ENCODE peak calls at places on chromosomes 2 and 18, in seven cellular contexts. One of them, this sample, is unnamed.

GRCh38 chr2:64259301-64259700 is 115.1 kb upstream of the PELI1 start:
- DNase-seq in skeletal muscle cell: peak; percentile 64
- DNase-seq in A549: no peak
- DNase-seq in mesendoderm: no peak
- DNase-seq in lower lobe of right lung: no peak
- DNase-seq in Panc1: no peak
- DNase-seq in astrocyte of the spinal cord: no peak
- DNase-seq in this sample: no peak

GRCh38 chr2:201678442-201678841 is 20.0 kb downstream of the MPP4 start:
- DNase-seq in skeletal muscle cell: no peak
- DNase-seq in mesendoderm: no peak
- DNase-seq in lower lobe of right lung: no peak
- DNase-seq in A549: no peak
- DNase-seq in astrocyte of the spinal cord: no peak
- DNase-seq in Panc1: no peak
- DNase-seq in this sample: no peak

GRCh38 chr2:213251618-213252017 is 32.6 kb upstream of the SPAG16 start:
- DNase-seq in Panc1: no peak
- DNase-seq in A549: peak; percentile 82
- DNase-seq in lower lobe of right lung: no peak
- DNase-seq in skeletal muscle cell: peak; percentile 45
- DNase-seq in mesendoderm: peak; percentile 84
- DNase-seq in astrocyte of the spinal cord: peak; percentile 84
- DNase-seq in this sample: peak; percentile 56

GRCh38 chr2:128642801-128643200 is 324.1 kb upstream of the HS6ST1 start:
- DNase-seq in lower lobe of right lung: no peak
- DNase-seq in mesendoderm: no peak
- DNase-seq in skeletal muscle cell: no peak
- DNase-seq in astrocyte of the spinal cord: no peak
- DNase-seq in A549: no peak
- DNase-seq in Panc1: no peak
- DNase-seq in this sample: no peak

GRCh38 chr2:102063360-102063947 is 71.7 kb downstream of the IL1R2 start:
- DNase-seq in mesendoderm: peak; percentile 13
- DNase-seq in astrocyte of the spinal cord: peak; percentile 45
- DNase-seq in A549: no peak
- DNase-seq in lower lobe of right lung: peak; percentile 80
- DNase-seq in Panc1: no peak
- DNase-seq in skeletal muscle cell: no peak
- DNase-seq in this sample: no peak

GRCh38 chr18:58505181-58505580 is 123.7 kb downstream of the ALPK2 start:
- DNase-seq in mesendoderm: no peak
- DNase-seq in A549: no peak
- DNase-seq in lower lobe of right lung: no peak
- DNase-seq in astrocyte of the spinal cord: no peak
- DNase-seq in skeletal muscle cell: no peak
- DNase-seq in Panc1: no peak
- DNase-seq in this sample: no peak

GRCh38 chr2:236507393-236508085 is 62.1 kb upstream of the ACKR3 start:
- DNase-seq in lower lobe of right lung: peak; percentile 79
- DNase-seq in A549: no peak
- DNase-seq in astrocyte of the spinal cord: peak; percentile 30
- DNase-seq in skeletal muscle cell: no peak
- DNase-seq in Panc1: no peak
- DNase-seq in mesendoderm: peak; percentile 63
- DNase-seq in this sample: no peak

GRCh38 chr2:200092235-200092634 is 136.9 kb downstream of the MAIP1 start:
- DNase-seq in lower lobe of right lung: no peak
- DNase-seq in skeletal muscle cell: no peak
- DNase-seq in astrocyte of the spinal cord: no peak
- DNase-seq in mesendoderm: no peak
- DNase-seq in Panc1: no peak
- DNase-seq in A549: no peak
- DNase-seq in this sample: no peak

GRCh38 chr2:30710016-30710415 is 97.2 kb downstream of the CAPN13 start:
- DNase-seq in astrocyte of the spinal cord: no peak
- DNase-seq in skeletal muscle cell: no peak
- DNase-seq in Panc1: no peak
- DNase-seq in mesendoderm: no peak
- DNase-seq in A549: no peak
- DNase-seq in lower lobe of right lung: no peak
- DNase-seq in this sample: no peak

GRCh38 chr18:40926679-40927078 is 1028.4 kb upstream of the PIK3C3 start:
- DNase-seq in lower lobe of right lung: no peak
- DNase-seq in skeletal muscle cell: no peak
- DNase-seq in astrocyte of the spinal cord: no peak
- DNase-seq in A549: no peak
- DNase-seq in Panc1: no peak
- DNase-seq in mesendoderm: no peak
- DNase-seq in this sample: no peak

GRCh38 chr2:30509716-30510115 is 62.7 kb downstream of the LCLAT1 start:
- DNase-seq in skeletal muscle cell: no peak
- DNase-seq in A549: no peak
- DNase-seq in mesendoderm: no peak
- DNase-seq in astrocyte of the spinal cord: no peak
- DNase-seq in lower lobe of right lung: no peak
- DNase-seq in Panc1: no peak
- DNase-seq in this sample: no peak

GRCh38 chr2:10500601-10501361 is 52.7 kb upstream of the ODC1 start:
- DNase-seq in mesendoderm: no peak
- DNase-seq in lower lobe of right lung: no peak
- DNase-seq in astrocyte of the spinal cord: no peak
- DNase-seq in A549: no peak
- DNase-seq in skeletal muscle cell: no peak
- DNase-seq in Panc1: no peak
- DNase-seq in this sample: no peak

GRCh38 chr2:189440947-189441708 is at the start of gene WDR75:
- DNase-seq in astrocyte of the spinal cord: peak; percentile 97
- DNase-seq in A549: peak; percentile 95
- DNase-seq in mesendoderm: peak; percentile 97
- DNase-seq in lower lobe of right lung: peak; percentile 94
- DNase-seq in Panc1: peak; percentile 83
- DNase-seq in skeletal muscle cell: peak; percentile 87
- DNase-seq in this sample: peak; percentile 84

GRCh38 chr2:189440644-189440946 is 679 bp upstream of the WDR75 start:
- DNase-seq in lower lobe of right lung: no peak
- DNase-seq in astrocyte of the spinal cord: no peak
- DNase-seq in A549: no peak
- DNase-seq in mesendoderm: no peak
- DNase-seq in Panc1: no peak
- DNase-seq in skeletal muscle cell: no peak
- DNase-seq in this sample: no peak

GRCh38 chr2:189444322-189444721 is 3.0 kb downstream of the WDR75 start:
- DNase-seq in Panc1: no peak
- DNase-seq in mesendoderm: no peak
- DNase-seq in astrocyte of the spinal cord: peak; percentile 44
- DNase-seq in skeletal muscle cell: no peak
- DNase-seq in lower lobe of right lung: no peak
- DNase-seq in A549: no peak
- DNase-seq in this sample: no peak

GRCh38 chr2:189441709-189442074 is 418 bp downstream of the WDR75 start:
- DNase-seq in Panc1: no peak
- DNase-seq in A549: no peak
- DNase-seq in skeletal muscle cell: no peak
- DNase-seq in astrocyte of the spinal cord: no peak
- DNase-seq in lower lobe of right lung: no peak
- DNase-seq in mesendoderm: no peak
- DNase-seq in this sample: no peak

DNA sequence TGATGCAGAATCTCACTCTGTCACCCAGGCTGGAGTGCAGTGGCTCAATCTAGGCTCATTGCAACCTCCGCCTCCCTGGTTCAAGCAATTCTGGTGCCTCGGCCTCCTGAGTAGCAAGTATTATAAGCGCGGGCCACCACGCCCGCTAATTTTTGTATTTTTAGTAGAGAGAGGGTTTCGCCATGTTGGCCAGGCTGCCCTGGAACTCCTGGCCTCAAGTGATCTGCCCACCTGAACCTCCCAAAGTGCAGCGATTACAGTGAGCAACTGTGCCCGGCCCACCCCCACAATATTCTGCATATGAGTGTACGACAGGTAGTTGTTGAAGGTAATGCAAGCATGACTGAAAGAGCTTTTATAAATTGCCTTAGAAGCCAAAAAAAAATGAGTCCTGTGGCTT is 1.2 kb downstream of the WDR75 start:
- DNase-seq in lower lobe of right lung: no peak
- DNase-seq in A549: no peak
- DNase-seq in mesendoderm: no peak
- DNase-seq in astrocyte of the spinal cord: no peak
- DNase-seq in skeletal muscle cell: no peak
- DNase-seq in Panc1: no peak
- DNase-seq in this sample: no peak
- H3K4me3 ChIP-seq in lower lobe of right lung: peak overlapping the region; percentile 78
- H3K4me3 ChIP-seq in A549: peak overlapping the region; percentile 70
- H3K4me3 ChIP-seq in mesendoderm: no peak overlapping the region
- H3K4me3 ChIP-seq in astrocyte of the spinal cord: peak overlapping the region; percentile 86
- H3K4me3 ChIP-seq in skeletal muscle cell: peak overlapping the region; percentile 91
- H3K4me3 ChIP-seq in Panc1: peak overlapping the region; percentile 88
- H3K4me3 ChIP-seq in this sample: peak overlapping the region; percentile 87

GRCh38 chr2:96326564-96326963 is 1.4 kb downstream of the ITPRIPL1 start:
- DNase-seq in A549: no peak
- DNase-seq in skeletal muscle cell: no peak
- DNase-seq in astrocyte of the spinal cord: no peak
- DNase-seq in lower lobe of right lung: no peak
- DNase-seq in mesendoderm: no peak
- DNase-seq in Panc1: no peak
- DNase-seq in this sample: no peak

GRCh38 chr2:96323849-96324248 is 1.3 kb upstream of the ITPRIPL1 start:
- DNase-seq in Panc1: no peak
- DNase-seq in mesendoderm: no peak
- DNase-seq in astrocyte of the spinal cord: no peak
- DNase-seq in lower lobe of right lung: no peak
- DNase-seq in skeletal muscle cell: no peak
- DNase-seq in A549: no peak
- DNase-seq in this sample: no peak

GRCh38 chr2:96325884-96326255 is 753 bp downstream of the ITPRIPL1 start:
- DNase-seq in A549: no peak
- DNase-seq in lower lobe of right lung: no peak
- DNase-seq in skeletal muscle cell: no peak
- DNase-seq in mesendoderm: no peak
- DNase-seq in Panc1: no peak
- DNase-seq in astrocyte of the spinal cord: no peak
- DNase-seq in this sample: no peak

GRCh38 chr2:96325038-96325883 is at the start of gene ITPRIPL1:
- DNase-seq in skeletal muscle cell: no peak
- DNase-seq in lower lobe of right lung: no peak
- DNase-seq in mesendoderm: peak; percentile 44
- DNase-seq in A549: no peak
- DNase-seq in astrocyte of the spinal cord: peak; percentile 6
- DNase-seq in Panc1: no peak
- DNase-seq in this sample: no peak

GRCh38 chr2:96324716-96325037 is 440 bp upstream of the ITPRIPL1 start:
- DNase-seq in A549: no peak
- DNase-seq in astrocyte of the spinal cord: no peak
- DNase-seq in lower lobe of right lung: no peak
- DNase-seq in mesendoderm: peak; percentile 30
- DNase-seq in skeletal muscle cell: no peak
- DNase-seq in Panc1: no peak
- DNase-seq in this sample: no peak
- H3K4me3 ChIP-seq in A549: no peak overlapping the region
- H3K4me3 ChIP-seq in astrocyte of the spinal cord: peak overlapping the region; percentile 52
- H3K4me3 ChIP-seq in lower lobe of right lung: peak overlapping the region; percentile 57
- H3K4me3 ChIP-seq in mesendoderm: peak overlapping the region; percentile 42
- H3K4me3 ChIP-seq in skeletal muscle cell: peak overlapping the region; percentile 52
- H3K4me3 ChIP-seq in Panc1: peak overlapping the region; percentile 84
- H3K4me3 ChIP-seq in this sample: peak overlapping the region; percentile 68

DNA sequence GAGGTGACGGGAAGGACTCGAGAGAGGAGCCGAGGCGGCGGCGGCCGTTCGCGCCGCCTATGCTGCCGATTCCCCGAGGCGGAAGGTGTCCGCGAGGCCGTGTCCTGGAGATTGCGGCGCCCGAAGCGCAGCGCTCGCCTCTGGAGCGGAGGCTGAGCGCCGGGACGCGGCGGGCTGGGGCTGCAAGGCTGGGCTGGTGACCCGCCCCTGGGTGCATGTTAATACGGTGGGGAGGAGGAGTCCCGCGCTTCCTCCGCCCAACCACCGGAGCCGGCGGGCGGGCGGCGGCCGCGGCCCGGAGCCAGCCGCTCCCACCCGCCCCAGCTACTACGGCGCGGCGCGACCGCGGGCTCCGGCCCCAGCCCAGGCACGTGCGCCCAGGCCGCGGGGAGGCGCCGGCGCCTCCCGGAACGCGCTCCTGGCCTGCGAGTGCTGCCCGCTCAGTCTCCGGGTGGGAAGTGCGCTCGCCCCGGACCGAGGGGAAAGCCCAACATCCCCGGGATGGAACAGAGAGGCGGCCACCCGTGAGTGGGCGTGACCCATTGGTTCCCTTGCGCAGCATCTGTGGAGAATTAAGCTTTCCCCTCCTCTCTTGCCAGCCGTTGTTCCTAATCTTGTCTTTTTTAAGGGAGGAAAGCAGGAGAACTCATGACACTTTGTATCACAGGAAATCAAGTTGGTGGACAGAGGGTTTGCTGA is at the start of gene DLGAP1:
- DNase-seq in Panc1: no peak
- DNase-seq in A549: no peak
- DNase-seq in astrocyte of the spinal cord: peak; percentile 64
- DNase-seq in lower lobe of right lung: peak; percentile 72
- DNase-seq in mesendoderm: peak; percentile 83
- DNase-seq in skeletal muscle cell: no peak
- DNase-seq in this sample: no peak
- H3K4me3 ChIP-seq in Panc1: no peak within 1 kb of the TSS
- H3K4me3 ChIP-seq in A549: no peak within 1 kb of the TSS
- H3K4me3 ChIP-seq in astrocyte of the spinal cord: peak within 1 kb of the TSS; percentile 43
- H3K4me3 ChIP-seq in lower lobe of right lung: peak within 1 kb of the TSS; percentile 53
- H3K4me3 ChIP-seq in mesendoderm: peak within 1 kb of the TSS; percentile 66
- H3K4me3 ChIP-seq in skeletal muscle cell: peak within 1 kb of the TSS; percentile 36
- H3K4me3 ChIP-seq in this sample: no peak within 1 kb of the TSS

GRCh38 chr2:29270606-29271005 is 155.4 kb downstream of the CLIP4 start:
- DNase-seq in skeletal muscle cell: no peak
- DNase-seq in Panc1: no peak
- DNase-seq in A549: no peak
- DNase-seq in astrocyte of the spinal cord: no peak
- DNase-seq in lower lobe of right lung: no peak
- DNase-seq in mesendoderm: peak; percentile 93
- DNase-seq in this sample: no peak
- H3K4me3 ChIP-seq in skeletal muscle cell: no peak overlapping the region
- H3K4me3 ChIP-seq in Panc1: no peak overlapping the region
- H3K4me3 ChIP-seq in A549: no peak overlapping the region
- H3K4me3 ChIP-seq in astrocyte of the spinal cord: no peak overlapping the region
- H3K4me3 ChIP-seq in lower lobe of right lung: no peak overlapping the region
- H3K4me3 ChIP-seq in mesendoderm: no peak overlapping the region
- H3K4me3 ChIP-seq in this sample: no peak overlapping the region